ENCODE peak calls at places on chromosomes 6 and 20, in ten cellular contexts. T is lower leg skin, V is A673, L is astrocyte, J is kidney epithelial cell, Z is cardiac muscle cell, U is brain microvascular endothelial cell, E is fibroblast of pulmonary artery, O is uterus, G is GM12878. H is an unnamed sample.

GRCh38 chr6:127515794-127516675 is 3.1 kb downstream of the MTCL3 start:
- DNase-seq in G (no peak), T (peak; percentile 90), Z (peak; percentile 90), V (peak; percentile 85), E (peak; percentile 64), L (peak; percentile 58), U (peak; percentile 52), J (no peak), O (peak; percentile 40), H (peak; percentile 66)

GRCh38 chr20:32278199-32278643 is 770 bp downstream of the KIF3B start:
- DNase-seq in U (peak; percentile 3), E (peak; percentile 19), O (no peak), T (no peak), Z (no peak), V (no peak), L (no peak), G (peak; percentile 67), J (no peak), H (peak; percentile 19)

GRCh38 chr20:35165221-35166185 is 6.4 kb upstream of the PROCR start:
- DNase-seq in O (no peak), V (no peak), Z (no peak), U (no peak), L (no peak), E (no peak), J (no peak), T (no peak), G (no peak), H (no peak)

GRCh38 chr20:1241456-1241855 is 15.6 kb downstream of the RAD21L1 start:
- DNase-seq in E (no peak), L (no peak), O (no peak), J (no peak), Z (no peak), U (no peak), V (no peak), T (no peak), G (no peak), H (no peak)

GRCh38 chr6:11188161-11188915 is 44.1 kb downstream of the NEDD9 start:
- DNase-seq in U (no peak), G (no peak), Z (no peak), O (no peak), L (no peak), J (no peak), E (no peak), T (no peak), V (no peak), H (no peak)

GRCh38 chr6:15480546-15480945 is 182.3 kb downstream of the DTNBP1 start:
- DNase-seq in Z (no peak), V (no peak), E (no peak), U (no peak), J (no peak), G (no peak), O (no peak), T (no peak), L (no peak), H (no peak)

GRCh38 chr6:44377971-44378370 is 9.5 kb upstream of the CDC5L start:
- DNase-seq in E (no peak), G (no peak), J (no peak), Z (no peak), O (no peak), T (no peak), L (no peak), U (no peak), V (no peak), H (no peak)

GRCh38 chr6:110270166-110270565 is 88.0 kb downstream of the METTL24 start:
- DNase-seq in O (no peak), V (no peak), G (no peak), T (no peak), E (no peak), J (no peak), U (no peak), L (no peak), Z (no peak), H (no peak)

GRCh38 chr6:132228894-132229293 is 172.4 kb downstream of the MOXD1 start:
- DNase-seq in T (no peak), O (no peak), U (no peak), J (no peak), G (no peak), Z (no peak), V (no peak), L (peak; percentile 73), E (no peak), H (no peak)

GRCh38 chr6:112086744-112087135 is 542 bp downstream of the TUBE1 start:
- DNase-seq in E (peak; percentile 46), O (no peak), T (no peak), U (peak; percentile 52), J (peak; percentile 25), V (peak; percentile 66), Z (peak; percentile 21), G (peak; percentile 3), L (peak; percentile 46), H (peak; percentile 64)
- TF ChIP-seq CTCF in E (peak; percentile 18), O (peak; percentile 27), T (no peak), U (peak; percentile 45), J (peak; percentile 25), V (peak; percentile 38), Z (peak; percentile 25), G (no peak), L (peak; percentile 29), H (peak; percentile 23)

GRCh38 chr6:80640176-80640575 is 533.7 kb downstream of the BCKDHB start:
- DNase-seq in T (no peak), L (no peak), J (no peak), U (no peak), E (peak; percentile 25), V (no peak), Z (no peak), O (no peak), G (no peak), H (peak; percentile 17)

GRCh38 chr6:80639243-80639642 is 532.8 kb downstream of the BCKDHB start:
- DNase-seq in T (no peak), G (no peak), V (peak; percentile 10), J (no peak), Z (no peak), U (no peak), O (no peak), E (peak; percentile 25), L (peak; percentile 75), H (no peak)

GRCh38 chr6:80637312-80637711 is 530.8 kb downstream of the BCKDHB start:
- DNase-seq in U (peak; percentile 22), J (no peak), L (peak; percentile 54), Z (no peak), O (no peak), E (peak; percentile 43), T (no peak), V (no peak), G (no peak), H (peak; percentile 29)

GRCh38 chr6:80636689-80637088 is 530.2 kb downstream of the BCKDHB start:
- DNase-seq in J (no peak), G (no peak), T (no peak), L (peak; percentile 20), E (no peak), V (no peak), O (no peak), Z (no peak), U (no peak), H (peak; percentile 25)

GRCh38 chr6:80638222-80639055 is 532.0 kb downstream of the BCKDHB start:
- DNase-seq in G (peak; percentile 2), U (peak; percentile 98), V (peak; percentile 99), O (peak; percentile 33), Z (peak; percentile 19), T (no peak), J (peak; percentile 78), L (peak; percentile 99), E (peak; percentile 96), H (peak; percentile 94)
- H3K4me3 ChIP-seq in G (no peak overlapping the region), U (no peak overlapping the region), V (no peak overlapping the region), O (no peak overlapping the region), Z (no peak overlapping the region), T (no peak overlapping the region), J (no peak overlapping the region), L (peak overlapping the region; percentile 2), E (no peak overlapping the region), H (no peak overlapping the region)

DNA sequence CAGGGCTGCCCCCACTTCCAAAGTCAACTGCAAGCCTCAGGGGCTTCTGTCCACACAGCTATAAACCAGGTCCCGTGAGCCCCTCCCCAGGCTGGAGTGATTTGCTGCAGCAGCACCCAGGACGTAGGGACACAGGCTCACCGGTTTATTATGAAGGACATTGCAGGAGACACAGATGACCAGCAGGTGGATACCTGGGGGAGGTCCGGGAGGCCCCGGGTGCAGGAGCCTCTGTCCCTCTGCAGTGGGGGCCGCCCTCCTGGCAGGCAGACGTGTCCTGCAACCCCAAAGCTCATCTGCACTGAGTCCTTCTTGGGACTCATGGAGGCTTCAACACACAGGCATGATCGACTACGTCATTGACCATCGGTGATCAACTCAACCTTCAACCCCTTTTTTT is 14.5 kb upstream of the NTSR1 start:
- DNase-seq in V (no peak), G (no peak), T (no peak), J (no peak), O (no peak), E (no peak), L (no peak), Z (no peak), U (no peak), H (no peak)
- TF ChIP-seq CTCF in V (no peak), G (no peak), T (no peak), J (no peak), O (no peak), E (no peak), L (no peak), Z (no peak), U (no peak), H (no peak)

DNA sequence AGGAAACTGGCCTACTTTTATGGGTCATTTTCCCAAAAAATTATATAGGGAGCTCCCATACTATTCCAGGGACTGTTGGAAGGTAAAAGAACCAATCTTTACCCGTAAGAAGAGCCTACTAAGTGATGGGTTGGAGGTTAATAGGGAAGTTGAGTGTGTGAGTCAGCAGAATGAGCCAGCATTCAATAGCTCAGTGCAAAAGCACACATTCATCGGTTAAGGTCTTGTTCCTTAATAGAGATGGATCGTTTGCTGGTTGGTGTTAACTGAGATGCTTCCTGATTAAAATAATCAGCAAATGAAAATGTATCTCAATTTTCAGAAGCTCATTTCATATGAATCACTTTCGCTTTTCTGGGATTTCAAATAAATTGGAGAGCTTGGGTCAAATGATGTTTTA is 115.3 kb upstream of the MRPS10 start:
- DNase-seq in Z (no peak), V (no peak), G (no peak), E (no peak), U (no peak), T (no peak), O (no peak), J (no peak), L (no peak), H (no peak)
- H3K4me3 ChIP-seq in Z (no peak overlapping the region), V (no peak overlapping the region), G (no peak overlapping the region), E (no peak overlapping the region), U (no peak overlapping the region), T (no peak overlapping the region), O (no peak overlapping the region), J (no peak overlapping the region), L (no peak overlapping the region), H (no peak overlapping the region)